ENCODE peak calls at places on chromosome 1, in ten cellular contexts. O, J, V, S, I, Q, W, N, R and Y are unnamed samples.

GRCh38 chr1:153509729-153510354 is 25.9 kb downstream of the S100A6 start:
- DNase-seq in J (no peak), Q (peak), S (no peak), O (no peak), N (peak), I (no peak), W (no peak), R (peak), V (peak), Y (peak)

GRCh38 chr1:33099290-33100118 is 18.6 kb downstream of the AZIN2 start:
- DNase-seq in V (peak), W (peak), J (peak), R (peak), O (peak), N (peak), I (peak), S (peak), Q (peak), Y (peak)

GRCh38 chr1:21669287-21670058 is at the start of gene RAP1GAP:
- DNase-seq in R (no peak), S (no peak), V (peak), J (no peak), N (no peak), Q (no peak), O (no peak), W (no peak), I (peak), Y (no peak)

GRCh38 chr1:170661646-170662411 is 2.1 kb upstream of the PRRX1 start:
- DNase-seq in S (no peak), J (no peak), Q (no peak), N (no peak), O (peak), R (no peak), I (no peak), W (no peak), V (no peak), Y (no peak)

GRCh38 chr1:67061266-67061665 is 7.3 kb upstream of the SLC35D1 start:
- DNase-seq in I (no peak), S (no peak), R (no peak), N (no peak), O (no peak), J (no peak), Q (no peak), W (no peak), V (no peak), Y (no peak)

GRCh38 chr1:54889132-54889725 is 2.2 kb upstream of the DHCR24 start:
- DNase-seq in S (no peak), N (no peak), Q (no peak), O (no peak), J (no peak), V (no peak), W (no peak), I (no peak), R (no peak), Y (no peak)

GRCh38 chr1:93172778-93173177 is 7.4 kb downstream of the TMED5 start:
- DNase-seq in R (no peak), J (no peak), O (no peak), V (no peak), Q (no peak), W (no peak), N (no peak), I (no peak), S (no peak), Y (no peak)

GRCh38 chr1:54310439-54311328 is 95.5 kb downstream of the SSBP3 start:
- DNase-seq in V (no peak), R (no peak), W (no peak), O (no peak), N (no peak), I (peak), J (no peak), Q (peak), S (no peak), Y (no peak)

GRCh38 chr1:33094971-33095604 is 14.1 kb downstream of the AZIN2 start:
- DNase-seq in O (no peak), J (no peak), N (no peak), R (no peak), S (peak), V (no peak), I (peak), W (peak), Q (peak), Y (peak)